ENCODE peak calls at places on chromosomes 7 and 10, in four cellular contexts. K is HEK293T, F is HepG2, Y is K562. Q is an unnamed sample.

GRCh38 chr10:78178940-78179339 is 145.3 kb downstream of the RPS24 start:
- DNase-seq in K (no peak), Y (no peak), F (no peak), Q (no peak)

GRCh38 chr10:126156012-126156411 is 232.3 kb downstream of the ADAM12 start:
- DNase-seq in K (no peak), F (no peak), Y (no peak), Q (no peak)

GRCh38 chr7:133491846-133492652 is 239.2 kb downstream of the EXOC4 start:
- DNase-seq in F (no peak), K (no peak), Y (no peak), Q (no peak)

GRCh38 chr7:141702892-141703291 is 926 bp upstream of the DENND11 start:
- DNase-seq in Y (no peak), F (no peak), K (no peak), Q (no peak)

GRCh38 chr10:110324201-110324804 is 19.6 kb upstream of the SMNDC1 start:
- DNase-seq in F (no peak), Y (no peak), K (no peak), Q (no peak)

GRCh38 chr7:101121996-101122932 is 4.6 kb upstream of the SERPINE1 start:
- DNase-seq in K (no peak), F (peak), Y (no peak), Q (peak)

GRCh38 chr10:132707121-132707775 is 78.7 kb downstream of the NKX6-2 start:
- DNase-seq in Y (no peak), K (no peak), F (peak), Q (no peak)

GRCh38 chr7:15832996-15833395 is 146.5 kb upstream of the MEOX2 start:
- DNase-seq in K (no peak), Y (no peak), F (no peak), Q (no peak)

GRCh38 chr10:12535656-12536055 is 186.3 kb downstream of the CAMK1D start:
- DNase-seq in F (no peak), Y (no peak), K (no peak), Q (no peak)

GRCh38 chr10:130358981-130359650 is 222.9 kb downstream of the GLRX3 start:
- DNase-seq in F (no peak), Y (no peak), K (no peak), Q (no peak)

DNA sequence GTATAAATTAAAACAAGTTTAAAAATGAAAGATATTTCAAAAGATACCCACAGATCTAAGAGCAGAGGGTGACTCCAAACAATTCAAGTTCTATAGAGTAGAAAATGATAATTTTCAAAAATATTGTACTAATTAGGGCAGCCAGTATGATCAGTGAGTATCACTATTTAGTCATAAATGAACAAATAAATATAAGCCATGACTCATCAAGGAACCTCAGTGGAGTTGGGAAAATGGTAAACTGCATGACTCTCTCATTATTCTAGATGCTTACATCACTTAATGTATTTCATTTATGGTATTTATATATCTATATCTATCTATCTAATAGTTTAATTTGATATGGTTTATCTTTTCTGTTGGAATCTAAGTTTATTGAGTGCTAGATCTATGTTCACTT is 94.3 kb downstream of the THSD7A start:
- DNase-seq in Y (no peak), K (no peak), F (no peak), Q (no peak)
- TF ChIP-seq ELF4 in Y (no peak), K (no peak), F (no peak), Q (no peak)

DNA sequence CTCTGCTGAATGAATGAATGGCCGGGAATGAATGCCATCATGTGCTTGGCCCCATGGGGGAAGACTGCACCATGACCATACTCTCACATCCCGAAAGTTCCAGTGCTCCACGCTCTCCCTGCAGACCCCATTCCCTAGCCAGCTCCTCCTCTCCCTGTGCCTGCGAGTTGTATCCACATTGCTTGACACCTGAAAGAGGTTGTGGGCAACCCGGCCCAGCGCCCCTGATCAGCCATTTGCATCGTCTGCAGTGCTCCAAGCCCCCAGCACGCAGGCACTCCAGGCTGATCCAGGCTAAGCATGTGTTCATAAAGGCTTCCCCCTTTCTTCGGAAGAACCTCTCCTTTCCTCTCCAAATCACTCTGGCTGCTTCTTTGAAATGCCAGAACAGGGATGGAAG is 354.4 kb upstream of the MKI67 start:
- DNase-seq in Y (no peak), F (no peak), K (no peak), Q (no peak)
- TF ChIP-seq ELF4 in Y (no peak), F (no peak), K (no peak), Q (no peak)

DNA sequence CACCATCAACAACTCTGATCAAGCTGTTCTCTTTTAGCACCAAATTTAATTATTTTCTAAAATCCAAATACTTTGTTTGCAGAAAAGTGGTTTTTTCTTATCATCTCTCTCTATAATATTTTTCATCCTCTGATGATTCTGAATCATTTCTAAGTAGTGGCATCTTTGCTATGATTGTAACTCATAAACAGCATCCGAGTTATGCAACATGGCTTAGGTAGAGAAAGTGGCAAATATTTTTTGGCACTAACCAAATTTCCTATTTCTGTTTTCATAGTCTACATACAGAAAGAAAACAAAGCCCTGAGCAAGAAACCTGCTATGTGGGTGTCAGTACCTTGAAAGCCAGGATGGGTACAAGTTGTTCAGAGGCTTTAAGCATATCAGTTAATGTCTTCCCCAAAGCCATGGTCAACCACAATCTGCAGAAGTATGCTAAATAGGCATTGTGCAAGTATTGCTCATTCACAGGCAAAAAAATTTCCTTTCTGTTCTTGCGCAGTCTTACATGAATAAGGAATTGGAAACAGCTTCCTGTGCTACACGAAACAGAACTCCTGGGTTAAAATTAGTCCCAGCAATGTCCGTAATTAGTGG is 325.4 kb upstream of the MAGI2 start:
- DNase-seq in F (no peak), Y (no peak), K (no peak), Q (no peak)
- TF ChIP-seq ELF4 in F (no peak), Y (no peak), K (no peak), Q (no peak)

GRCh38 chr10:91525939-91526712 is 106.7 kb downstream of the PPP1R3C start:
- DNase-seq in F (no peak), Y (no peak), K (no peak), Q (no peak)
- TF ChIP-seq ELF4 in F (no peak), Y (no peak), K (no peak), Q (no peak)

Q was measured in WTC11.